ENCODE peak calls at places on chromosomes 7 and 10, in eight cellular contexts. One of them, this sample, is unnamed.

GRCh38 chr10:7572435-7572834 is 94.3 kb downstream of the ITIH5 start:
- DNase-seq in choroid plexus epithelial cell: no peak
- DNase-seq in GOT3: no peak
- DNase-seq in fibroblast of the aortic adventitia: no peak
- DNase-seq in stimulated activated CD8-positive, alpha-beta memory T cell treated with anti-CD3 and anti-CD28 coated beads, Interleukin-7, amount 100 ng/mL, for 1 hour: no peak
- DNase-seq in BE2C: no peak
- DNase-seq in epithelial cell of esophagus: no peak
- DNase-seq in NCI-H1694: no peak
- DNase-seq in this sample: no peak

GRCh38 chr10:30056767-30057355 is 2.5 kb downstream of the JCAD start:
- DNase-seq in GOT3: no peak
- DNase-seq in choroid plexus epithelial cell: peak
- DNase-seq in BE2C: no peak
- DNase-seq in fibroblast of the aortic adventitia: no peak
- DNase-seq in epithelial cell of esophagus: no peak
- DNase-seq in NCI-H1694: no peak
- DNase-seq in stimulated activated CD8-positive, alpha-beta memory T cell treated with anti-CD3 and anti-CD28 coated beads, Interleukin-7, amount 100 ng/mL, for 1 hour: no peak
- DNase-seq in this sample: no peak

GRCh38 chr7:82428186-82428961 is 15.2 kb downstream of the CACNA2D1 start:
- DNase-seq in epithelial cell of esophagus: no peak
- DNase-seq in BE2C: no peak
- DNase-seq in choroid plexus epithelial cell: peak
- DNase-seq in GOT3: no peak
- DNase-seq in fibroblast of the aortic adventitia: peak
- DNase-seq in stimulated activated CD8-positive, alpha-beta memory T cell treated with anti-CD3 and anti-CD28 coated beads, Interleukin-7, amount 100 ng/mL, for 1 hour: no peak
- DNase-seq in NCI-H1694: no peak
- DNase-seq in this sample: no peak

GRCh38 chr7:134452991-134453473 is 5.9 kb downstream of the AKR1B1 start:
- DNase-seq in NCI-H1694: no peak
- DNase-seq in BE2C: no peak
- DNase-seq in fibroblast of the aortic adventitia: no peak
- DNase-seq in stimulated activated CD8-positive, alpha-beta memory T cell treated with anti-CD3 and anti-CD28 coated beads, Interleukin-7, amount 100 ng/mL, for 1 hour: no peak
- DNase-seq in epithelial cell of esophagus: no peak
- DNase-seq in choroid plexus epithelial cell: no peak
- DNase-seq in GOT3: no peak
- DNase-seq in this sample: no peak

GRCh38 chr7:93949468-93949867 is 27.9 kb downstream of the GNG11 start:
- DNase-seq in fibroblast of the aortic adventitia: peak
- DNase-seq in stimulated activated CD8-positive, alpha-beta memory T cell treated with anti-CD3 and anti-CD28 coated beads, Interleukin-7, amount 100 ng/mL, for 1 hour: no peak
- DNase-seq in BE2C: peak
- DNase-seq in choroid plexus epithelial cell: peak
- DNase-seq in GOT3: no peak
- DNase-seq in NCI-H1694: no peak
- DNase-seq in epithelial cell of esophagus: peak
- DNase-seq in this sample: no peak

GRCh38 chr10:94103902-94104301 is 110.2 kb downstream of the PLCE1 start:
- DNase-seq in BE2C: no peak
- DNase-seq in stimulated activated CD8-positive, alpha-beta memory T cell treated with anti-CD3 and anti-CD28 coated beads, Interleukin-7, amount 100 ng/mL, for 1 hour: no peak
- DNase-seq in epithelial cell of esophagus: no peak
- DNase-seq in choroid plexus epithelial cell: peak
- DNase-seq in NCI-H1694: no peak
- DNase-seq in fibroblast of the aortic adventitia: no peak
- DNase-seq in GOT3: no peak
- DNase-seq in this sample: peak

GRCh38 chr7:151373599-151373998 is 32.0 kb downstream of the NUB1 start:
- DNase-seq in choroid plexus epithelial cell: no peak
- DNase-seq in epithelial cell of esophagus: no peak
- DNase-seq in GOT3: no peak
- DNase-seq in fibroblast of the aortic adventitia: no peak
- DNase-seq in stimulated activated CD8-positive, alpha-beta memory T cell treated with anti-CD3 and anti-CD28 coated beads, Interleukin-7, amount 100 ng/mL, for 1 hour: no peak
- DNase-seq in NCI-H1694: no peak
- DNase-seq in BE2C: peak
- DNase-seq in this sample: no peak

GRCh38 chr7:17946591-17946990 is 6.3 kb upstream of the SNX13 start:
- DNase-seq in choroid plexus epithelial cell: no peak
- DNase-seq in stimulated activated CD8-positive, alpha-beta memory T cell treated with anti-CD3 and anti-CD28 coated beads, Interleukin-7, amount 100 ng/mL, for 1 hour: no peak
- DNase-seq in BE2C: no peak
- DNase-seq in epithelial cell of esophagus: no peak
- DNase-seq in GOT3: no peak
- DNase-seq in NCI-H1694: no peak
- DNase-seq in fibroblast of the aortic adventitia: no peak
- DNase-seq in this sample: no peak

GRCh38 chr10:97207131-97207530 is 21.4 kb upstream of the SLIT1 start:
- DNase-seq in GOT3: no peak
- DNase-seq in choroid plexus epithelial cell: no peak
- DNase-seq in stimulated activated CD8-positive, alpha-beta memory T cell treated with anti-CD3 and anti-CD28 coated beads, Interleukin-7, amount 100 ng/mL, for 1 hour: no peak
- DNase-seq in BE2C: no peak
- DNase-seq in epithelial cell of esophagus: no peak
- DNase-seq in NCI-H1694: no peak
- DNase-seq in fibroblast of the aortic adventitia: no peak
- DNase-seq in this sample: no peak

This sample was measured in brain pericyte.